ENCODE peak calls at places on chromosomes 11 and 22, in nine cellular contexts. One of them, this sample, is unnamed.

GRCh38 chr11:9895016-9895415 is 231.1 kb downstream of the SWAP70 start:
- DNase-seq in activated T-helper 1 cell treated with anti-CD3 and anti-CD28 coated beads, Interleukin-12 subunit alpha, Interleukin-12 subunit beta, Interleukin-2, Interleukin-4 antibody, amounts not matched to agents 30 ng/mL and 10 ng/mL and 1 ng/mL, durations not matched to agents 14 hours and 24 hours and 36 hours: no peak
- DNase-seq in thyroid gland: no peak
- DNase-seq in astrocyte of the spinal cord: no peak
- DNase-seq in C1 segment of cervical spinal cord: no peak
- DNase-seq in HT1080: peak; percentile 46
- DNase-seq in EH: peak; percentile 53
- DNase-seq in activated CD8-positive, alpha-beta memory T cell treated with anti-CD3 and anti-CD28 coated beads, Interleukin-2, amount 50 U/mL, for 48 hours: no peak
- DNase-seq in brain microvascular endothelial cell: no peak
- DNase-seq in this sample: no peak

GRCh38 chr11:112227002-112227401 is 774 bp downstream of the PTS start:
- DNase-seq in thyroid gland: no peak
- DNase-seq in brain microvascular endothelial cell: peak; percentile 31
- DNase-seq in activated CD8-positive, alpha-beta memory T cell treated with anti-CD3 and anti-CD28 coated beads, Interleukin-2, amount 50 U/mL, for 48 hours: no peak
- DNase-seq in C1 segment of cervical spinal cord: peak; percentile 30
- DNase-seq in astrocyte of the spinal cord: no peak
- DNase-seq in activated T-helper 1 cell treated with anti-CD3 and anti-CD28 coated beads, Interleukin-12 subunit alpha, Interleukin-12 subunit beta, Interleukin-2, Interleukin-4 antibody, amounts not matched to agents 30 ng/mL and 10 ng/mL and 1 ng/mL, durations not matched to agents 14 hours and 24 hours and 36 hours: no peak
- DNase-seq in EH: peak; percentile 56
- DNase-seq in HT1080: peak; percentile 17
- DNase-seq in this sample: no peak

GRCh38 chr11:133821776-133822175 is 23.5 kb downstream of the SPATA19 start:
- DNase-seq in C1 segment of cervical spinal cord: peak; percentile 46
- DNase-seq in activated T-helper 1 cell treated with anti-CD3 and anti-CD28 coated beads, Interleukin-12 subunit alpha, Interleukin-12 subunit beta, Interleukin-2, Interleukin-4 antibody, amounts not matched to agents 30 ng/mL and 10 ng/mL and 1 ng/mL, durations not matched to agents 14 hours and 24 hours and 36 hours: no peak
- DNase-seq in brain microvascular endothelial cell: no peak
- DNase-seq in EH: no peak
- DNase-seq in activated CD8-positive, alpha-beta memory T cell treated with anti-CD3 and anti-CD28 coated beads, Interleukin-2, amount 50 U/mL, for 48 hours: no peak
- DNase-seq in HT1080: peak; percentile 54
- DNase-seq in thyroid gland: peak; percentile 22
- DNase-seq in astrocyte of the spinal cord: no peak
- DNase-seq in this sample: peak; percentile 56

GRCh38 chr11:43904737-43905515 is 24.3 kb downstream of the ALKBH3 start:
- DNase-seq in activated CD8-positive, alpha-beta memory T cell treated with anti-CD3 and anti-CD28 coated beads, Interleukin-2, amount 50 U/mL, for 48 hours: no peak
- DNase-seq in brain microvascular endothelial cell: peak; percentile 74
- DNase-seq in activated T-helper 1 cell treated with anti-CD3 and anti-CD28 coated beads, Interleukin-12 subunit alpha, Interleukin-12 subunit beta, Interleukin-2, Interleukin-4 antibody, amounts not matched to agents 30 ng/mL and 10 ng/mL and 1 ng/mL, durations not matched to agents 14 hours and 24 hours and 36 hours: no peak
- DNase-seq in thyroid gland: no peak
- DNase-seq in astrocyte of the spinal cord: peak; percentile 41
- DNase-seq in EH: peak; percentile 15
- DNase-seq in C1 segment of cervical spinal cord: no peak
- DNase-seq in HT1080: no peak
- DNase-seq in this sample: no peak

GRCh38 chr22:49156662-49157285 is 670.9 kb downstream of the BRD1 start:
- DNase-seq in thyroid gland: peak; percentile 9
- DNase-seq in activated CD8-positive, alpha-beta memory T cell treated with anti-CD3 and anti-CD28 coated beads, Interleukin-2, amount 50 U/mL, for 48 hours: no peak
- DNase-seq in HT1080: no peak
- DNase-seq in brain microvascular endothelial cell: no peak
- DNase-seq in activated T-helper 1 cell treated with anti-CD3 and anti-CD28 coated beads, Interleukin-12 subunit alpha, Interleukin-12 subunit beta, Interleukin-2, Interleukin-4 antibody, amounts not matched to agents 30 ng/mL and 10 ng/mL and 1 ng/mL, durations not matched to agents 14 hours and 24 hours and 36 hours: no peak
- DNase-seq in EH: no peak
- DNase-seq in astrocyte of the spinal cord: no peak
- DNase-seq in C1 segment of cervical spinal cord: no peak
- DNase-seq in this sample: no peak

GRCh38 chr11:12889243-12889642 is 119.9 kb upstream of the RASSF10 start:
- DNase-seq in thyroid gland: no peak
- DNase-seq in activated CD8-positive, alpha-beta memory T cell treated with anti-CD3 and anti-CD28 coated beads, Interleukin-2, amount 50 U/mL, for 48 hours: no peak
- DNase-seq in EH: peak; percentile 80
- DNase-seq in HT1080: peak; percentile 36
- DNase-seq in brain microvascular endothelial cell: peak; percentile 43
- DNase-seq in astrocyte of the spinal cord: peak; percentile 75
- DNase-seq in activated T-helper 1 cell treated with anti-CD3 and anti-CD28 coated beads, Interleukin-12 subunit alpha, Interleukin-12 subunit beta, Interleukin-2, Interleukin-4 antibody, amounts not matched to agents 30 ng/mL and 10 ng/mL and 1 ng/mL, durations not matched to agents 14 hours and 24 hours and 36 hours: no peak
- DNase-seq in C1 segment of cervical spinal cord: peak; percentile 23
- DNase-seq in this sample: no peak

GRCh38 chr11:60338053-60338452 is 11.0 kb downstream of the MS4A6E start:
- DNase-seq in C1 segment of cervical spinal cord: no peak
- DNase-seq in HT1080: no peak
- DNase-seq in brain microvascular endothelial cell: no peak
- DNase-seq in activated T-helper 1 cell treated with anti-CD3 and anti-CD28 coated beads, Interleukin-12 subunit alpha, Interleukin-12 subunit beta, Interleukin-2, Interleukin-4 antibody, amounts not matched to agents 30 ng/mL and 10 ng/mL and 1 ng/mL, durations not matched to agents 14 hours and 24 hours and 36 hours: no peak
- DNase-seq in activated CD8-positive, alpha-beta memory T cell treated with anti-CD3 and anti-CD28 coated beads, Interleukin-2, amount 50 U/mL, for 48 hours: no peak
- DNase-seq in thyroid gland: no peak
- DNase-seq in astrocyte of the spinal cord: no peak
- DNase-seq in EH: no peak
- DNase-seq in this sample: no peak

GRCh38 chr22:35467788-35468187 is 67.8 kb downstream of the MCM5 start:
- DNase-seq in HT1080: no peak
- DNase-seq in EH: peak; percentile 73
- DNase-seq in activated CD8-positive, alpha-beta memory T cell treated with anti-CD3 and anti-CD28 coated beads, Interleukin-2, amount 50 U/mL, for 48 hours: no peak
- DNase-seq in C1 segment of cervical spinal cord: peak; percentile 72
- DNase-seq in brain microvascular endothelial cell: no peak
- DNase-seq in thyroid gland: peak; percentile 57
- DNase-seq in astrocyte of the spinal cord: peak; percentile 20
- DNase-seq in activated T-helper 1 cell treated with anti-CD3 and anti-CD28 coated beads, Interleukin-12 subunit alpha, Interleukin-12 subunit beta, Interleukin-2, Interleukin-4 antibody, amounts not matched to agents 30 ng/mL and 10 ng/mL and 1 ng/mL, durations not matched to agents 14 hours and 24 hours and 36 hours: no peak
- DNase-seq in this sample: peak; percentile 45

GRCh38 chr11:925158-925495 is 543 bp upstream of the AP2A2 start:
- DNase-seq in brain microvascular endothelial cell: no peak
- DNase-seq in C1 segment of cervical spinal cord: no peak
- DNase-seq in activated T-helper 1 cell treated with anti-CD3 and anti-CD28 coated beads, Interleukin-12 subunit alpha, Interleukin-12 subunit beta, Interleukin-2, Interleukin-4 antibody, amounts not matched to agents 30 ng/mL and 10 ng/mL and 1 ng/mL, durations not matched to agents 14 hours and 24 hours and 36 hours: no peak
- DNase-seq in EH: no peak
- DNase-seq in HT1080: no peak
- DNase-seq in thyroid gland: peak; percentile 28
- DNase-seq in activated CD8-positive, alpha-beta memory T cell treated with anti-CD3 and anti-CD28 coated beads, Interleukin-2, amount 50 U/mL, for 48 hours: no peak
- DNase-seq in astrocyte of the spinal cord: no peak
- DNase-seq in this sample: no peak

GRCh38 chr22:37735054-37735453 is 38.2 kb downstream of the TRIOBP start:
- DNase-seq in astrocyte of the spinal cord: no peak
- DNase-seq in thyroid gland: peak; percentile 61
- DNase-seq in C1 segment of cervical spinal cord: peak; percentile 62
- DNase-seq in brain microvascular endothelial cell: no peak
- DNase-seq in HT1080: no peak
- DNase-seq in activated CD8-positive, alpha-beta memory T cell treated with anti-CD3 and anti-CD28 coated beads, Interleukin-2, amount 50 U/mL, for 48 hours: no peak
- DNase-seq in activated T-helper 1 cell treated with anti-CD3 and anti-CD28 coated beads, Interleukin-12 subunit alpha, Interleukin-12 subunit beta, Interleukin-2, Interleukin-4 antibody, amounts not matched to agents 30 ng/mL and 10 ng/mL and 1 ng/mL, durations not matched to agents 14 hours and 24 hours and 36 hours: no peak
- DNase-seq in EH: peak; percentile 49
- DNase-seq in this sample: no peak

GRCh38 chr11:71263391-71263790 is 11.0 kb upstream of the SHANK2 start:
- DNase-seq in activated CD8-positive, alpha-beta memory T cell treated with anti-CD3 and anti-CD28 coated beads, Interleukin-2, amount 50 U/mL, for 48 hours: no peak
- DNase-seq in HT1080: no peak
- DNase-seq in C1 segment of cervical spinal cord: no peak
- DNase-seq in activated T-helper 1 cell treated with anti-CD3 and anti-CD28 coated beads, Interleukin-12 subunit alpha, Interleukin-12 subunit beta, Interleukin-2, Interleukin-4 antibody, amounts not matched to agents 30 ng/mL and 10 ng/mL and 1 ng/mL, durations not matched to agents 14 hours and 24 hours and 36 hours: no peak
- DNase-seq in thyroid gland: no peak
- DNase-seq in astrocyte of the spinal cord: no peak
- DNase-seq in brain microvascular endothelial cell: peak; percentile 4
- DNase-seq in EH: peak; percentile 40
- DNase-seq in this sample: no peak

GRCh38 chr22:32000171-32000570 is 42.9 kb upstream of the SLC5A1 start:
- DNase-seq in activated T-helper 1 cell treated with anti-CD3 and anti-CD28 coated beads, Interleukin-12 subunit alpha, Interleukin-12 subunit beta, Interleukin-2, Interleukin-4 antibody, amounts not matched to agents 30 ng/mL and 10 ng/mL and 1 ng/mL, durations not matched to agents 14 hours and 24 hours and 36 hours: no peak
- DNase-seq in brain microvascular endothelial cell: no peak
- DNase-seq in activated CD8-positive, alpha-beta memory T cell treated with anti-CD3 and anti-CD28 coated beads, Interleukin-2, amount 50 U/mL, for 48 hours: no peak
- DNase-seq in C1 segment of cervical spinal cord: no peak
- DNase-seq in thyroid gland: no peak
- DNase-seq in astrocyte of the spinal cord: no peak
- DNase-seq in HT1080: no peak
- DNase-seq in EH: no peak
- DNase-seq in this sample: no peak

GRCh38 chr22:22171357-22172218 is 73.0 kb upstream of the VPREB1 start:
- DNase-seq in activated CD8-positive, alpha-beta memory T cell treated with anti-CD3 and anti-CD28 coated beads, Interleukin-2, amount 50 U/mL, for 48 hours: no peak
- DNase-seq in astrocyte of the spinal cord: no peak
- DNase-seq in activated T-helper 1 cell treated with anti-CD3 and anti-CD28 coated beads, Interleukin-12 subunit alpha, Interleukin-12 subunit beta, Interleukin-2, Interleukin-4 antibody, amounts not matched to agents 30 ng/mL and 10 ng/mL and 1 ng/mL, durations not matched to agents 14 hours and 24 hours and 36 hours: no peak
- DNase-seq in brain microvascular endothelial cell: no peak
- DNase-seq in C1 segment of cervical spinal cord: no peak
- DNase-seq in HT1080: peak; percentile 15
- DNase-seq in EH: peak; percentile 7
- DNase-seq in thyroid gland: no peak
- DNase-seq in this sample: no peak

GRCh38 chr11:97009613-97010012 is 619.8 kb downstream of the JRKL start:
- DNase-seq in EH: no peak
- DNase-seq in astrocyte of the spinal cord: no peak
- DNase-seq in thyroid gland: no peak
- DNase-seq in activated CD8-positive, alpha-beta memory T cell treated with anti-CD3 and anti-CD28 coated beads, Interleukin-2, amount 50 U/mL, for 48 hours: no peak
- DNase-seq in activated T-helper 1 cell treated with anti-CD3 and anti-CD28 coated beads, Interleukin-12 subunit alpha, Interleukin-12 subunit beta, Interleukin-2, Interleukin-4 antibody, amounts not matched to agents 30 ng/mL and 10 ng/mL and 1 ng/mL, durations not matched to agents 14 hours and 24 hours and 36 hours: no peak
- DNase-seq in HT1080: no peak
- DNase-seq in C1 segment of cervical spinal cord: no peak
- DNase-seq in brain microvascular endothelial cell: no peak
- DNase-seq in this sample: no peak

GRCh38 chr11:34317038-34317360 is 40.8 kb downstream of the ABTB2 start:
- DNase-seq in HT1080: no peak
- DNase-seq in EH: no peak
- DNase-seq in brain microvascular endothelial cell: no peak
- DNase-seq in activated T-helper 1 cell treated with anti-CD3 and anti-CD28 coated beads, Interleukin-12 subunit alpha, Interleukin-12 subunit beta, Interleukin-2, Interleukin-4 antibody, amounts not matched to agents 30 ng/mL and 10 ng/mL and 1 ng/mL, durations not matched to agents 14 hours and 24 hours and 36 hours: no peak
- DNase-seq in C1 segment of cervical spinal cord: no peak
- DNase-seq in activated CD8-positive, alpha-beta memory T cell treated with anti-CD3 and anti-CD28 coated beads, Interleukin-2, amount 50 U/mL, for 48 hours: no peak
- DNase-seq in astrocyte of the spinal cord: no peak
- DNase-seq in thyroid gland: no peak
- DNase-seq in this sample: no peak